ENCODE peak calls at places on chromosome 20, in seven cellular contexts. L, N, F, Y, U, Q and Z are unnamed samples.

GRCh38 chr20:22687676-22688360 is 103.4 kb upstream of the FOXA2 start:
- DNase-seq in L (no peak), N (no peak), F (no peak), Y (no peak), U (no peak), Q (no peak), Z (no peak)

GRCh38 chr20:63118303-63118670 is 97.6 kb downstream of the YTHDF1 start:
- DNase-seq in L (no peak), N (no peak), F (no peak), Y (no peak), U (no peak), Q (no peak), Z (no peak)

GRCh38 chr20:12528591-12529041 is 480.2 kb upstream of the SPTLC3 start:
- DNase-seq in L (no peak), N (no peak), F (no peak), Y (no peak), U (no peak), Q (no peak), Z (no peak)

GRCh38 chr20:20697325-20697845 is 15.1 kb downstream of the RALGAPA2 start:
- DNase-seq in L (no peak), N (no peak), F (no peak), Y (no peak), U (no peak), Q (no peak), Z (no peak)

GRCh38 chr20:8255945-8256632 is 124.0 kb downstream of the PLCB1 start:
- DNase-seq in L (no peak), N (no peak), F (no peak), Y (no peak), U (no peak), Q (no peak), Z (no peak)

GRCh38 chr20:38726849-38727601 is 2.7 kb downstream of the SLC32A1 start:
- DNase-seq in L (peak), N (no peak), F (no peak), Y (peak), U (peak), Q (no peak), Z (no peak)

GRCh38 chr20:11083841-11084240 is 410.0 kb upstream of the JAG1 start:
- DNase-seq in L (no peak), N (no peak), F (no peak), Y (no peak), U (no peak), Q (no peak), Z (no peak)

GRCh38 chr20:60056345-60057122 is 98.3 kb downstream of the CDH26 start:
- DNase-seq in L (no peak), N (no peak), F (no peak), Y (no peak), U (no peak), Q (no peak), Z (no peak)

GRCh38 chr20:23820493-23820892 is 6.0 kb downstream of the CST2 start:
- DNase-seq in L (no peak), N (no peak), F (no peak), Y (no peak), U (no peak), Q (no peak), Z (no peak)

GRCh38 chr20:19920388-19921138 is 96.6 kb upstream of the NAA20 start:
- DNase-seq in L (no peak), N (no peak), F (no peak), Y (no peak), U (no peak), Q (no peak), Z (no peak)

GRCh38 chr20:44527716-44528199 is 5.9 kb upstream of the SERINC3 start:
- DNase-seq in L (no peak), N (no peak), F (no peak), Y (no peak), U (no peak), Q (no peak), Z (no peak)

GRCh38 chr20:20253744-20254330 is 114.1 kb upstream of the INSM1 start:
- DNase-seq in L (no peak), N (no peak), F (no peak), Y (no peak), U (no peak), Q (no peak), Z (no peak)

GRCh38 chr20:34570859-34571306 is 12.4 kb downstream of the MAP1LC3A start:
- DNase-seq in L (no peak), N (no peak), F (no peak), Y (no peak), U (peak), Q (no peak), Z (no peak)

GRCh38 chr20:53142225-53142624 is 170.1 kb downstream of the TSHZ2 start:
- DNase-seq in L (no peak), N (no peak), F (no peak), Y (no peak), U (peak), Q (no peak), Z (no peak)

GRCh38 chr20:33725607-33726264 is 5.6 kb upstream of the PXMP4 start:
- DNase-seq in L (no peak), N (no peak), F (no peak), Y (no peak), U (no peak), Q (no peak), Z (no peak)

GRCh38 chr20:34049897-34050695 is 56.4 kb downstream of the RALY start:
- DNase-seq in L (no peak), N (no peak), F (no peak), Y (no peak), U (no peak), Q (peak), Z (no peak)

GRCh38 chr20:62417981-62418708 is 9.2 kb downstream of the RBBP8NL start:
- DNase-seq in L (no peak), N (no peak), F (no peak), Y (no peak), U (no peak), Q (no peak), Z (no peak)

GRCh38 chr20:46133886-46134654 is 16.0 kb downstream of the CD40 start:
- DNase-seq in L (no peak), N (no peak), F (no peak), Y (no peak), U (no peak), Q (no peak), Z (no peak)

GRCh38 chr20:63021356-63022321 is 14.9 kb upstream of the BHLHE23 start:
- DNase-seq in L (no peak), N (no peak), F (no peak), Y (no peak), U (no peak), Q (no peak), Z (no peak)

GRCh38 chr20:10781526-10781925 is 107.7 kb upstream of the JAG1 start:
- DNase-seq in L (no peak), N (no peak), F (no peak), Y (no peak), U (no peak), Q (no peak), Z (no peak)

GRCh38 chr20:2840967-2841531 is 504 bp downstream of the VPS16 start:
- DNase-seq in L (peak), N (no peak), F (no peak), Y (no peak), U (peak), Q (peak), Z (peak)

GRCh38 chr20:41534842-41535241 is 83.3 kb downstream of the CHD6 start:
- DNase-seq in L (no peak), N (no peak), F (no peak), Y (no peak), U (peak), Q (no peak), Z (no peak)

GRCh38 chr20:35663813-35664543 is 722 bp downstream of the CPNE1 start:
- DNase-seq in L (peak), N (no peak), F (peak), Y (peak), U (peak), Q (peak), Z (no peak)

GRCh38 chr20:31722388-31723281 is at the start of gene BCL2L1:
- DNase-seq in L (peak), N (no peak), F (peak), Y (peak), U (peak), Q (peak), Z (peak)

GRCh38 chr20:60008130-60008808 is 50.0 kb downstream of the CDH26 start:
- DNase-seq in L (no peak), N (no peak), F (no peak), Y (no peak), U (no peak), Q (no peak), Z (peak)

GRCh38 chr20:35319206-35320197 is 27.3 kb upstream of the FAM83C start:
- DNase-seq in L (no peak), N (no peak), F (no peak), Y (no peak), U (no peak), Q (no peak), Z (no peak)

GRCh38 chr20:45611054-45611453 is 18.5 kb upstream of the WFDC10A start:
- DNase-seq in L (no peak), N (no peak), F (no peak), Y (no peak), U (peak), Q (no peak), Z (no peak)

GRCh38 chr20:62191781-62192559 is 9.1 kb downstream of the MTG2 start:
- DNase-seq in L (no peak), N (no peak), F (no peak), Y (no peak), U (no peak), Q (no peak), Z (no peak)

GRCh38 chr20:59222982-59223610 is 59.5 kb downstream of the ZNF831 start:
- DNase-seq in L (no peak), N (no peak), F (no peak), Y (no peak), U (no peak), Q (no peak), Z (no peak)

GRCh38 chr20:46546936-46547335 is 3.5 kb downstream of the OCSTAMP start:
- DNase-seq in L (no peak), N (no peak), F (no peak), Y (no peak), U (no peak), Q (no peak), Z (no peak)

GRCh38 chr20:41141153-41141815 is 3.9 kb downstream of the PLCG1 start:
- DNase-seq in L (no peak), N (no peak), F (no peak), Y (no peak), U (peak), Q (peak), Z (peak)

GRCh38 chr20:4491643-4492042 is 230.1 kb upstream of the PRND start:
- DNase-seq in L (no peak), N (no peak), F (no peak), Y (no peak), U (no peak), Q (no peak), Z (no peak)
- H3K27ac ChIP-seq in L (no peak), N (no peak), F (no peak), Y (no peak), U (no peak), Q (no peak), Z (no peak)

DNA sequence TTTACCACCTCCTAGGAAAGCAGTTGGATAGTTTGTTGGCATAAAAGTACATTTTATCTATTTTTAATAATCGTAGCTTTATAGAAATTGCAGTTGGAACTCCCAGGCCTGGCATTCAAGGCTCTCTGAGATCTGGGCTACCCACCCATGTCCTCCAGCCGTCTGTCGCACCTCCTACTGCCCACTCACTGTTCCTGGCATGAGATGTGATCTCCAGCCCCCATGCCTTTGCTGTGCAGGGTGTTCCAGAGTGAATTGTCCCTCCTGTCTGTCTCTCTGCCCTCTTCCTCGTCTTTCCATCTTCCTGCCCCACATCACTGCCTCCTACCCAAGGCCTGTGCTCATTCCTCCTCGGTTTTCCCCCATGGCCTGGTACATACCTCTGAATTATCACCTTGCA is 50.7 kb downstream of the PTPN1 start:
- DNase-seq in L (no peak), N (no peak), F (no peak), Y (no peak), U (no peak), Q (no peak), Z (no peak)
- H3K27ac ChIP-seq in L (no peak), N (peak), F (no peak), Y (no peak), U (no peak), Q (no peak), Z (peak)

GRCh38 chr20:56417402-56417801 is 5.3 kb downstream of the CASS4 start:
- DNase-seq in L (no peak), N (no peak), F (no peak), Y (no peak), U (no peak), Q (no peak), Z (no peak)
- H3K27ac ChIP-seq in L (peak), N (no peak), F (peak), Y (no peak), U (peak), Q (no peak), Z (no peak)

GRCh38 chr20:36717657-36718056 is 28.2 kb downstream of the NDRG3 start:
- DNase-seq in L (no peak), N (peak), F (no peak), Y (no peak), U (peak), Q (no peak), Z (no peak)
- H3K27ac ChIP-seq in L (no peak), N (no peak), F (no peak), Y (no peak), U (no peak), Q (no peak), Z (no peak)